ENCODE peak calls at places on chromosomes 13 and 19, in seven cellular contexts. C is HuH-7; U is AML-193; E is left cardiac atrium; F is stimulated activated CD4-positive, alpha-beta T cell treated with anti-CD3 and anti-CD28 coated beads, Interleukin-15, amount 100 ng/mL, for 1 hour; A is mesendoderm; X is hypothalamus. J is an unnamed sample.
A peak's percentile ranks its signal among the peaks of the same experiment; 100 is the strongest.

GRCh38 chr13:31722684-31723083 is 16.6 kb upstream of the RXFP2 start:
- DNase-seq in E (no peak), C (no peak), F (no peak), A (no peak), X (no peak), U (no peak), J (peak; percentile 47)

GRCh38 chr13:111865046-111865445 is 201.9 kb upstream of the SOX1 start:
- DNase-seq in A (peak; percentile 82), X (no peak), U (no peak), F (no peak), C (no peak), E (no peak), J (no peak)

GRCh38 chr19:42306646-42307045 is 4.2 kb upstream of the PAFAH1B3 start:
- DNase-seq in A (peak; percentile 46), U (no peak), X (no peak), C (no peak), F (no peak), E (no peak), J (no peak)

GRCh38 chr19:33373701-33374405 is at the start of gene CEBPG:
- DNase-seq in A (no peak), F (no peak), C (no peak), U (no peak), X (no peak), E (peak; percentile 70), J (peak; percentile 72)

GRCh38 chr19:29831041-29831548 is 19.3 kb downstream of the CCNE1 start:
- DNase-seq in A (no peak), U (no peak), X (no peak), F (peak; percentile 36), C (no peak), E (no peak), J (no peak)

GRCh38 chr13:50713849-50714248 is 129.6 kb downstream of the DLEU7 start:
- DNase-seq in F (no peak), U (peak; percentile 100), X (no peak), C (no peak), A (no peak), E (no peak), J (peak; percentile 89)

GRCh38 chr13:67075239-67075638 is 154.9 kb downstream of the PCDH9 start:
- DNase-seq in F (no peak), U (no peak), X (no peak), C (no peak), E (no peak), A (no peak), J (peak; percentile 71)

GRCh38 chr19:14554382-14554812 is 17.5 kb downstream of the NDUFB7 start:
- DNase-seq in X (no peak), A (peak; percentile 51), F (no peak), U (no peak), E (no peak), C (peak; percentile 27), J (no peak)

GRCh38 chr19:41456342-41456918 is 13.5 kb downstream of the ERICH4 start:
- DNase-seq in C (no peak), F (no peak), A (no peak), X (no peak), E (no peak), U (no peak), J (peak; percentile 78)

GRCh38 chr13:66612983-66613382 is 617.2 kb downstream of the PCDH9 start:
- DNase-seq in X (no peak), F (no peak), U (no peak), E (no peak), C (no peak), A (no peak), J (no peak)

GRCh38 chr13:38348890-38349289 is 761 bp upstream of the UFM1 start:
- DNase-seq in U (peak; percentile 45), C (no peak), X (no peak), A (peak; percentile 37), F (no peak), E (no peak), J (peak; percentile 72)